ENCODE peak calls at places on chromosomes 4 and X, in four cellular contexts. One of them, this sample, is unnamed. For H3K36me3, the result is how much of the 10 kb centered on the place peaks cover.

GRCh38 chr4:173797296-173797695 is 267.3 kb upstream of the HAND2 start:
- DNase-seq in endodermal cell: no peak
- DNase-seq in WERI-Rb-1: no peak
- DNase-seq in left ventricle myocardium inferior: no peak
- DNase-seq in this sample: no peak

GRCh38 chr4:8653326-8654000 is 60.9 kb downstream of the CPZ start:
- DNase-seq in left ventricle myocardium inferior: no peak
- DNase-seq in WERI-Rb-1: no peak
- DNase-seq in endodermal cell: peak
- DNase-seq in this sample: no peak

GRCh38 chr4:17809667-17810066 is 890 bp downstream of the DCAF16 start:
- DNase-seq in WERI-Rb-1: no peak
- DNase-seq in endodermal cell: no peak
- DNase-seq in left ventricle myocardium inferior: no peak
- DNase-seq in this sample: no peak

GRCh38 chrX:373641-374471 is 12.9 kb downstream of the PPP2R3B start:
- DNase-seq in endodermal cell: peak
- DNase-seq in WERI-Rb-1: peak
- DNase-seq in left ventricle myocardium inferior: peak
- DNase-seq in this sample: no peak

GRCh38 chr4:107561481-107561880 is 158.6 kb downstream of the PAPSS1 start:
- DNase-seq in left ventricle myocardium inferior: no peak
- DNase-seq in WERI-Rb-1: no peak
- DNase-seq in endodermal cell: no peak
- DNase-seq in this sample: no peak

GRCh38 chr4:25022741-25023140 is 8.0 kb downstream of the LGI2 start:
- DNase-seq in left ventricle myocardium inferior: no peak
- DNase-seq in WERI-Rb-1: no peak
- DNase-seq in endodermal cell: no peak
- DNase-seq in this sample: no peak

GRCh38 chr4:24470681-24471622 is 113.4 kb downstream of the DHX15 start:
- DNase-seq in endodermal cell: peak
- DNase-seq in WERI-Rb-1: peak
- DNase-seq in left ventricle myocardium inferior: peak
- DNase-seq in this sample: no peak

GRCh38 chr4:14151099-14151498 is 523.6 kb upstream of the BOD1L1 start:
- DNase-seq in WERI-Rb-1: no peak
- DNase-seq in left ventricle myocardium inferior: no peak
- DNase-seq in endodermal cell: no peak
- DNase-seq in this sample: no peak

GRCh38 chrX:153463556-153463955 is 6.8 kb downstream of the HAUS7 start:
- DNase-seq in left ventricle myocardium inferior: no peak
- DNase-seq in endodermal cell: no peak
- DNase-seq in WERI-Rb-1: no peak
- DNase-seq in this sample: no peak

GRCh38 chr4:37635155-37635554 is 51.0 kb downstream of the RELL1 start:
- DNase-seq in left ventricle myocardium inferior: no peak
- DNase-seq in WERI-Rb-1: no peak
- DNase-seq in endodermal cell: no peak
- DNase-seq in this sample: no peak

GRCh38 chr4:18419780-18420179 is 398.2 kb upstream of the LCORL start:
- DNase-seq in left ventricle myocardium inferior: no peak
- DNase-seq in WERI-Rb-1: no peak
- DNase-seq in endodermal cell: no peak
- DNase-seq in this sample: no peak

GRCh38 chr4:38109896-38110295 is 149.7 kb downstream of the PTTG2 start:
- DNase-seq in endodermal cell: no peak
- DNase-seq in WERI-Rb-1: no peak
- DNase-seq in left ventricle myocardium inferior: no peak
- DNase-seq in this sample: no peak

GRCh38 chr4:166957451-166957850 is 276.8 kb downstream of the SPOCK3 start:
- DNase-seq in endodermal cell: no peak
- DNase-seq in WERI-Rb-1: no peak
- DNase-seq in left ventricle myocardium inferior: no peak
- DNase-seq in this sample: no peak

GRCh38 chrX:45850775-45851433 is 650.2 kb upstream of the DIPK2B start:
- DNase-seq in WERI-Rb-1: peak
- DNase-seq in left ventricle myocardium inferior: no peak
- DNase-seq in endodermal cell: peak
- DNase-seq in this sample: no peak

GRCh38 chrX:11341274-11342256 is 48.4 kb downstream of the AMELX start:
- DNase-seq in WERI-Rb-1: no peak
- DNase-seq in endodermal cell: no peak
- DNase-seq in left ventricle myocardium inferior: peak
- DNase-seq in this sample: no peak

GRCh38 chr4:1221155-1221870 is 27.6 kb downstream of the CTBP1 start:
- DNase-seq in endodermal cell: no peak
- DNase-seq in left ventricle myocardium inferior: no peak
- DNase-seq in WERI-Rb-1: no peak
- DNase-seq in this sample: no peak
- H3K36me3 ChIP-seq in endodermal cell: under half
- H3K36me3 ChIP-seq in left ventricle myocardium inferior: half or more
- H3K36me3 ChIP-seq in WERI-Rb-1: half or more
- H3K36me3 ChIP-seq in this sample: under half

DNA sequence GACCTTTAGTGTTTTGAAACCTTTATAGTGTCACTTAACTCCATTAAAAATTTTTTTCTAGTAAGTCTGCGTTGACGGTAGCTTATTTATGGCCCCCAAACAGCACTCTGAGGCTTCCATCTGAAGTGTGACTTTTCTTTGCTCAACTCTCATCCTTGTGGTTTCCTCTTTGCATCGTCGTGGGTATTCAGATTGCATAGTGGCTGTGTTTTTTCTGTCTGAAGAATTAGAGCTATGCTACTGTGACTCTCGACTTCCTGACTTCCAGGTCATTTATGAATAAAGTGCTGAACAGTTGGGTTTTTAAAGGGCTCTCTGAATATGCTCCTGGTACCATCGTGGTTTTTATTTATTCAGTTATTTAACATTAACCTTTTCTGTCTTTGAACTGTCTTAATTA is 44.9 kb downstream of the JADE1 start:
- DNase-seq in endodermal cell: no peak
- DNase-seq in left ventricle myocardium inferior: no peak
- DNase-seq in WERI-Rb-1: no peak
- DNase-seq in this sample: no peak
- H3K36me3 ChIP-seq in endodermal cell: half or more
- H3K36me3 ChIP-seq in left ventricle myocardium inferior: half or more
- H3K36me3 ChIP-seq in WERI-Rb-1: half or more
- H3K36me3 ChIP-seq in this sample: under half

GRCh38 chr4:102586644-102587021 is 85.5 kb downstream of the NFKB1 start:
- DNase-seq in endodermal cell: no peak
- DNase-seq in left ventricle myocardium inferior: no peak
- DNase-seq in WERI-Rb-1: no peak
- DNase-seq in this sample: no peak

GRCh38 chr4:102586002-102586643 is 85.0 kb downstream of the NFKB1 start:
- DNase-seq in left ventricle myocardium inferior: no peak
- DNase-seq in WERI-Rb-1: no peak
- DNase-seq in endodermal cell: no peak
- DNase-seq in this sample: no peak

GRCh38 chr4:102589743-102590142 is 88.6 kb downstream of the NFKB1 start:
- DNase-seq in endodermal cell: no peak
- DNase-seq in WERI-Rb-1: no peak
- DNase-seq in left ventricle myocardium inferior: no peak
- DNase-seq in this sample: no peak

GRCh38 chr4:102580463-102580842 is 79.3 kb downstream of the NFKB1 start:
- DNase-seq in endodermal cell: no peak
- DNase-seq in left ventricle myocardium inferior: no peak
- DNase-seq in WERI-Rb-1: no peak
- DNase-seq in this sample: no peak

DNA sequence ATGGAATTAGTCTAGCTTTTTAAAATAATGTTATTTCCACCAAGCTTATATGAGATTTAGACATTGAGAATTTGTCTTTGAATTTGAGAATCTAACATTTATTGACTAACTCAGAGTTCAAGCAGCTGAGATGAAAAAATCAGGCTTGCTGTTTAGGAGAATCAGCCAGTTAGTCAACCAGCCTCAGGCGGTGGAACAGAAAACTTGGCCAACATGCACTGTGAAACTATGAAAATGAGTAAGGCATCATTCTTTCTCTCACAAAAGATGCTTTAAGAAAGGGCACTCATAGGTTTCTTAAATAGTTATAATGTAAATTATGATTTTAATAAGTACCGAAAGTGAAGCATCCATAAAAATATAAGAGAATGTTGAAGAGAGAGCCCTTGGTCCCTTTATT is 84.2 kb downstream of the NFKB1 start:
- DNase-seq in left ventricle myocardium inferior: no peak
- DNase-seq in WERI-Rb-1: no peak
- DNase-seq in endodermal cell: no peak
- DNase-seq in this sample: no peak
- H3K36me3 ChIP-seq in left ventricle myocardium inferior: half or more
- H3K36me3 ChIP-seq in WERI-Rb-1: under half
- H3K36me3 ChIP-seq in endodermal cell: under half
- H3K36me3 ChIP-seq in this sample: under half

GRCh38 chr4:3219761-3220481 is 29.0 kb upstream of the MSANTD1 start:
- DNase-seq in WERI-Rb-1: no peak
- DNase-seq in endodermal cell: no peak
- DNase-seq in left ventricle myocardium inferior: no peak
- DNase-seq in this sample: no peak

GRCh38 chr4:3223346-3223745 is 25.6 kb upstream of the MSANTD1 start:
- DNase-seq in WERI-Rb-1: no peak
- DNase-seq in endodermal cell: no peak
- DNase-seq in left ventricle myocardium inferior: peak
- DNase-seq in this sample: no peak

GRCh38 chr4:3223986-3224748 is 24.8 kb upstream of the MSANTD1 start:
- DNase-seq in WERI-Rb-1: no peak
- DNase-seq in left ventricle myocardium inferior: no peak
- DNase-seq in endodermal cell: no peak
- DNase-seq in this sample: no peak

GRCh38 chr4:3220586-3221494 is 28.1 kb upstream of the MSANTD1 start:
- DNase-seq in WERI-Rb-1: no peak
- DNase-seq in left ventricle myocardium inferior: peak
- DNase-seq in endodermal cell: no peak
- DNase-seq in this sample: no peak

GRCh38 chr4:3221996-3222395 is 27.0 kb upstream of the MSANTD1 start:
- DNase-seq in endodermal cell: no peak
- DNase-seq in WERI-Rb-1: no peak
- DNase-seq in left ventricle myocardium inferior: no peak
- DNase-seq in this sample: no peak
- H3K36me3 ChIP-seq in endodermal cell: half or more
- H3K36me3 ChIP-seq in WERI-Rb-1: half or more
- H3K36me3 ChIP-seq in left ventricle myocardium inferior: half or more
- H3K36me3 ChIP-seq in this sample: under half

GRCh38 chrX:53556868-53557267 is 122.7 kb upstream of the HSD17B10 start:
- DNase-seq in left ventricle myocardium inferior: no peak
- DNase-seq in endodermal cell: no peak
- DNase-seq in WERI-Rb-1: no peak
- DNase-seq in this sample: no peak
- H3K36me3 ChIP-seq in left ventricle myocardium inferior: half or more
- H3K36me3 ChIP-seq in endodermal cell: half or more
- H3K36me3 ChIP-seq in WERI-Rb-1: half or more
- H3K36me3 ChIP-seq in this sample: under half

DNA sequence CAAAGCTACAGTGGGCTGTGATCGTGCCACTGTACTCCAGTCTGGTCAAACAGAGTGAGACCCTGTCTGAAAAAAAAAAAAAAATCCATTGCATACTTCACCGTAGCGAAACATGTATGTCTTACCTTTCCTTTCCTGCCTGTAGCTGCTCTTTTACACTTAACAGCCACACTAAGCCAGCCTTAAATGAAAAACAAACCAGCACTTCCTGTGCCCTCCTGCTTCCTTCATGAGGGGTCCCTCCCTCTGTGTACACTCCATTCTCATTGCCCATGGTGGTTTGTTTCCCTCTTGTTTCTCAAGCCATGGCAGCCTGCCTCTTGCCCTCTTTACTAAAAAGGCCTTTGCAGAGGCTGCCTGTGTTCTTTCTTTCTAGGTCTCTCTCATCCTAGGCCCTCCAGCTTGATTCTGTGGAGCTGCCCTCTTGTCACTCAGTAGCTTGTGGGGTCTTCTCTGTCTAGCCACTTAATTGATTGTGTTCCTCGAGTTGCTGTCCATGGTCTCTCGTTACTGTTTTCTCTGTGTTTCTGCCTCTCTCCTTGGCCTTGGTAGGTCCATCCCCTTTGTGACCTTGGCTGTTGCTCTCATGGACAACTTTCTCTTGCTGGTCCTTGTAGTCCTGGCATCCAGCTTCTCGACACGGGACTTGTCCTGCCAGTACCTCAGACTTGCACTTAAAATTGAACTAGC is 52.1 kb upstream of the MSANTD1 start:
- DNase-seq in WERI-Rb-1: no peak
- DNase-seq in endodermal cell: peak
- DNase-seq in left ventricle myocardium inferior: no peak
- DNase-seq in this sample: no peak
- H3K36me3 ChIP-seq in WERI-Rb-1: half or more
- H3K36me3 ChIP-seq in endodermal cell: half or more
- H3K36me3 ChIP-seq in left ventricle myocardium inferior: half or more
- H3K36me3 ChIP-seq in this sample: under half

GRCh38 chr4:122249357-122249756 is 97.2 kb downstream of the BLTP1 start:
- DNase-seq in WERI-Rb-1: no peak
- DNase-seq in left ventricle myocardium inferior: no peak
- DNase-seq in endodermal cell: no peak
- DNase-seq in this sample: no peak

GRCh38 chr4:122243785-122244184 is 91.7 kb downstream of the BLTP1 start:
- DNase-seq in endodermal cell: no peak
- DNase-seq in left ventricle myocardium inferior: no peak
- DNase-seq in WERI-Rb-1: no peak
- DNase-seq in this sample: no peak

GRCh38 chr4:122246551-122246950 is 94.4 kb downstream of the BLTP1 start:
- DNase-seq in endodermal cell: no peak
- DNase-seq in left ventricle myocardium inferior: no peak
- DNase-seq in WERI-Rb-1: no peak
- DNase-seq in this sample: no peak
- H3K36me3 ChIP-seq in endodermal cell: half or more
- H3K36me3 ChIP-seq in left ventricle myocardium inferior: half or more
- H3K36me3 ChIP-seq in WERI-Rb-1: under half
- H3K36me3 ChIP-seq in this sample: under half

GRCh38 chr4:42123071-42123644 is 29.3 kb downstream of the BEND4 start:
- DNase-seq in WERI-Rb-1: no peak
- DNase-seq in left ventricle myocardium inferior: no peak
- DNase-seq in endodermal cell: no peak
- DNase-seq in this sample: no peak
- H3K36me3 ChIP-seq in WERI-Rb-1: under half
- H3K36me3 ChIP-seq in left ventricle myocardium inferior: under half
- H3K36me3 ChIP-seq in endodermal cell: under half
- H3K36me3 ChIP-seq in this sample: under half